ENCODE peak calls at places on chromosomes 13 and 19, in six cellular contexts. D is left ventricle myocardium inferior; X is CD4-positive, CD25-positive, alpha-beta regulatory T cell; H is HCT116; M is CD8-positive, alpha-beta T cell; A is aorta. U is an unnamed sample.
A peak's percentile ranks its signal among the peaks of the same experiment; 100 is the strongest.

GRCh38 chr13:105213512-105213911 is 1322.0 kb downstream of the EFNB2 start:
- DNase-seq in H (no peak), A (no peak), X (no peak), D (no peak), M (no peak), U (no peak)

GRCh38 chr13:79593611-79594275 is 112.8 kb downstream of the NDFIP2 start:
- DNase-seq in X (no peak), A (no peak), H (no peak), M (no peak), D (no peak), U (no peak)

GRCh38 chr19:40614595-40615411 is 13.6 kb downstream of the LTBP4 start:
- DNase-seq in M (peak; percentile 65), X (peak; percentile 82), A (peak; percentile 91), H (peak; percentile 87), D (peak; percentile 87), U (peak; percentile 97)

GRCh38 chr13:113759525-113760137 is 605 bp downstream of the TMEM255B start:
- DNase-seq in M (no peak), X (no peak), A (peak; percentile 81), H (no peak), D (no peak), U (peak; percentile 66)

GRCh38 chr13:63208811-63209210 is 1793.2 kb upstream of the PCDH20 start:
- DNase-seq in D (no peak), H (no peak), X (no peak), A (no peak), M (no peak), U (no peak)

GRCh38 chr13:52744842-52745241 is 5.2 kb upstream of the CNMD start:
- DNase-seq in D (no peak), X (no peak), H (no peak), M (no peak), A (no peak), U (no peak)

GRCh38 chr13:110993788-110994187 is 78.9 kb upstream of the ANKRD10 start:
- DNase-seq in X (no peak), D (no peak), M (no peak), A (no peak), H (no peak), U (no peak)

GRCh38 chr19:3175761-3176714 is 2.5 kb upstream of the S1PR4 start:
- DNase-seq in A (peak; percentile 48), M (no peak), X (peak; percentile 61), D (no peak), H (peak; percentile 65), U (peak; percentile 64)

GRCh38 chr13:72634859-72635258 is 92.6 kb downstream of the MZT1 start:
- DNase-seq in H (no peak), X (no peak), M (no peak), A (no peak), D (no peak), U (no peak)

GRCh38 chr13:106535552-106536243 is at the start of gene EFNB2:
- DNase-seq in X (peak; percentile 92), H (peak; percentile 85), A (peak; percentile 95), D (peak; percentile 88), M (peak; percentile 75), U (peak; percentile 92)

DNA sequence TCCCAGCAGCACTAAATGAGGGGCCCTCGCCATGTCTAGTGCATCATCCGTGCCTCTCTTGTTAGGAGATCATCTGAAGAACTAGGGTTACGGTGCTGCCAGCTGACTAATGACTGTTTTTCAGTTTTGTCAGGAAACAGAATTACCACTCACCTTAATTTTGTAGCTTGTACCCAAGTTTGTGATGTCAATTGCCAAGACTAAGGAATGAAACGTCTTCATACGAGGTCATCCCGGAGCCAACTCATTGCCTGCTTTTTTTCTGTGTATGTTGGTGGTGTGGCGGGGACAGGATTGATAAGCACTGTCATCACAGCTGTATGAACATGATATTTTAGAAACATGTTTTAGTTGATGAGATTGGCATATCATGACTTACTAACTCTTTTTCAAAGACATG is 100.6 kb downstream of the TNFRSF19 start:
- DNase-seq in H (no peak), A (no peak), X (no peak), D (no peak), M (no peak), U (no peak)
- H3K36me3 ChIP-seq in H (no peaks in the 10 kb centered on the region), A (no peaks in the 10 kb centered on the region), X (no peaks in the 10 kb centered on the region), D (peaks cover 24% of the 10 kb centered on the region), M (no peaks in the 10 kb centered on the region), U (no peaks in the 10 kb centered on the region)

DNA sequence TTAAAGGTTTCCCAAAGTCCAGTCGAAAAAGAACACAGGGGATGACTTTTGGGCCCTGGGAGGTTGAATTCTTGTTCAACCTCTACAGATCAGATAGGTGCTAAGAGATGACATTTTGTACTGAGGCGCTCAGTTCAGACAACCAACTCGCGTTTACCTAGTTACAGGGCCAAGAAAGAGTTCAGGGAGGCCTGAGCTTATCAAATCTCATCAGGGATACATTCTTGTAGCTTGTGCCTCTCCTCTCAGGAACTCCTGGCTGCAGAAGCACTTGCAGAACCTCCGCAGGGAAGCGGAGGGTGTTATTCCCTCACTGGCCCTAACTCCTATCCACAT is 825 bp downstream of the ZNF776 start:
- DNase-seq in A (no peak), M (no peak), D (no peak), X (peak; percentile 27), H (no peak), U (no peak)
- H3K27ac ChIP-seq in A (no peak overlapping the region), M (no peak overlapping the region), D (peak overlapping the region; percentile 91), X (no peak overlapping the region), H (peak overlapping the region; percentile 64), U (no peak overlapping the region)

GRCh38 chr19:55258828-55259539 is at the start of gene PPP6R1:
- DNase-seq in D (peak; percentile 98), X (peak; percentile 97), H (peak; percentile 99), M (peak; percentile 88), A (peak; percentile 98), U (peak; percentile 98)

GRCh38 chr19:55257461-55258411 is 1.1 kb downstream of the PPP6R1 start:
- DNase-seq in H (no peak), A (no peak), D (no peak), M (no peak), X (peak; percentile 35), U (peak; percentile 28)

GRCh38 chr19:55259540-55260210 is 858 bp upstream of the PPP6R1 start:
- DNase-seq in H (no peak), A (no peak), D (no peak), X (no peak), M (no peak), U (no peak)

GRCh38 chr19:55256562-55257460 is 2.0 kb downstream of the PPP6R1 start:
- DNase-seq in D (no peak), X (no peak), H (no peak), A (no peak), M (no peak), U (no peak)

GRCh38 chr19:55258476-55258827 is 365 bp downstream of the PPP6R1 start:
- DNase-seq in H (no peak), D (peak; percentile 31), A (peak; percentile 83), M (peak; percentile 38), X (no peak), U (no peak)
- H3K4me1 ChIP-seq in H (peaks cover 20% of the 10 kb centered on the region), D (peaks cover 60% of the 10 kb centered on the region), A (no peaks in the 10 kb centered on the region), M (peaks cover 39% of the 10 kb centered on the region), X (peaks cover 54% of the 10 kb centered on the region), U (peaks cover 18% of the 10 kb centered on the region)

DNA sequence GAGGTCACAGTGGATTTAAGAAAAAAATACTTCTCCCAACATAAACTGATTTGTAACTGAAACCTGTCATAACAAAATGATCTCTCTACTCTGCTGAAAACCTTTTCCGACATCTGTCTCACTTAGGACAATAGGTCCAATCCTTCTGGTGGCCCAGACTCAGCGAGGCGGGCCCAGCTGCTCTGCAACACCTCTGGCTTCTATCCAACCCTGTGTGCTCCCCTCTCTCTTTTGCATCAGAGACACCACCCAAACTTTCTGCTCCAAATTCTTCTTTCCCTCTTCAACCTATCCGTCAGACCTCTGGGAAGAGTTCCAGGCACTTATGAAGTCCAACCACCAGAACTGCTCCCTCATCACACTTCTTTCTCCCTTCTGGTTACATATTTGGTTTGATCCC is 9.7 kb downstream of the SAFB2 start:
- DNase-seq in H (no peak), D (no peak), X (no peak), M (no peak), A (no peak), U (no peak)
- H3K36me3 ChIP-seq in H (peaks cover 69% of the 10 kb centered on the region), D (peaks cover 92% of the 10 kb centered on the region), X (peaks cover 87% of the 10 kb centered on the region), M (peaks cover 72% of the 10 kb centered on the region), A (peaks cover 8% of the 10 kb centered on the region), U (peaks cover 77% of the 10 kb centered on the region)

GRCh38 chr19:10339977-10340376 is 553 bp upstream of the ICAM3 start:
- DNase-seq in H (no peak), X (no peak), M (no peak), A (no peak), D (no peak), U (no peak)
- H3K27ac ChIP-seq in H (no peak overlapping the region), X (peak overlapping the region; percentile 76), M (peak overlapping the region; percentile 64), A (no peak overlapping the region), D (no peak overlapping the region), U (no peak overlapping the region)

GRCh38 chr19:33689886-33690285 is 68.1 kb downstream of the CHST8 start:
- DNase-seq in M (no peak), H (no peak), A (peak; percentile 73), D (no peak), X (no peak), U (no peak)
- H3K4me1 ChIP-seq in M (no peaks in the 10 kb centered on the region), H (no peaks in the 10 kb centered on the region), A (no peaks in the 10 kb centered on the region), D (no peaks in the 10 kb centered on the region), X (no peaks in the 10 kb centered on the region), U (no peaks in the 10 kb centered on the region)

DNA sequence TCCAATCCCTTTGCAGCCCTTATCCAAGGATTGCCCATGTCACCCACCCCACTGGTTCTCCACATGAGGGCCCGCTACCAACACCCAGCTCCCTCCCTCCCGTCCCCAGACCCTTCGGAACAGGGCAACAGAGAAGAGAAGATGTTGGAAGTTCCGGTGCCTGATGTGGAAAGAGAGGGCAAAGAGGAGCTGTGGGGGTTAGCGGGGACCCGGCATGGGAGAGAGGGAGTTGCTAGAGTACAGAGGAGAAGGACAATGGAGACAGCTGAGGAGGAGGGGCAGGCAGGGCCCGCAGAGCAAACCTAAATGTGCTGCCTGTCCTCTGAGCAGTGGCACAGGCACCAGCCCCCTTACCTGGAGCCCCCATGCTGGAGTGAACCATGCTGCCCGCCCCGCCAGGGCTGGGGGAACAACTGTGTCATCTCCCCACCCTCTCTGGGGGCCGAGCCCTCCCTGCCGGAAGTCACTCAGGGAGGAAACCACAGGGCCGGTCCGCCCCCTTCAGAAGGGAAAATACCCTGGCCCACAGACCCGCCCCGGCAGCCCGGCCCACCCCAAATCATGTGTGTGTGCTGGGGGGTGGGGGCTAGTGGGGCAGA is at the start of gene POU2F2:
- DNase-seq in X (peak; percentile 93), M (peak; percentile 88), A (peak; percentile 81), H (no peak), D (peak; percentile 39), U (no peak)
- H3K36me3 ChIP-seq in X (peaks cover 6% of the 10 kb centered on the region), M (no peaks in the 10 kb centered on the region), A (no peaks in the 10 kb centered on the region), H (no peaks in the 10 kb centered on the region), D (no peaks in the 10 kb centered on the region), U (no peaks in the 10 kb centered on the region)

U was measured in SJSA1.